ENCODE peak calls at places on chromosomes 1 and 21, in six cellular contexts. X is neural crest cell, D is lung, O is progenitor cell of endocrine pancreas, V is Caco-2, K is fibroblast of the aortic adventitia. E is an unnamed sample.

GRCh38 chr1:159598196-159598595 is 10.6 kb downstream of the APCS start:
- DNase-seq in X (no peak), D (no peak), O (no peak), V (peak; percentile 14), K (no peak), E (no peak)

GRCh38 chr1:44288883-44289282 is 66.2 kb downstream of the ERI3 start:
- DNase-seq in X (no peak), D (no peak), O (no peak), V (no peak), K (no peak), E (no peak)

GRCh38 chr1:225827076-225827475 is 17.2 kb downstream of the EPHX1 start:
- DNase-seq in X (no peak), D (no peak), O (no peak), V (no peak), K (no peak), E (no peak)

GRCh38 chr1:8077120-8077573 is 51.0 kb upstream of the ERRFI1 start:
- DNase-seq in X (no peak), D (peak; percentile 78), O (no peak), V (peak; percentile 45), K (peak; percentile 84), E (no peak)

GRCh38 chr1:53371121-53371666 is 43.3 kb upstream of the LRP8 start:
- DNase-seq in X (no peak), D (no peak), O (no peak), V (no peak), K (no peak), E (no peak)

GRCh38 chr1:117368116-117369108 is 1.2 kb downstream of the MAN1A2 start:
- DNase-seq in X (no peak), D (no peak), O (no peak), V (no peak), K (no peak), E (no peak)

GRCh38 chr1:12738934-12739333 is 7.1 kb upstream of the CFAP107 start:
- DNase-seq in X (no peak), D (no peak), O (no peak), V (no peak), K (no peak), E (no peak)

GRCh38 chr1:184785529-184785928 is 30.9 kb upstream of the EDEM3 start:
- DNase-seq in X (no peak), D (no peak), O (no peak), V (no peak), K (no peak), E (no peak)

GRCh38 chr21:26846036-26846931 is 1.1 kb upstream of the ADAMTS1 start:
- DNase-seq in X (peak; percentile 61), D (peak; percentile 71), O (peak; percentile 42), V (no peak), K (peak; percentile 85), E (no peak)

GRCh38 chr1:23667411-23667810 is 24.2 kb upstream of the RPL11 start:
- DNase-seq in X (no peak), D (no peak), O (no peak), V (peak; percentile 5), K (no peak), E (no peak)

GRCh38 chr1:41485605-41486004 is 1.1 kb upstream of the EDN2 start:
- DNase-seq in X (no peak), D (no peak), O (no peak), V (no peak), K (peak; percentile 49), E (no peak)

GRCh38 chr1:230067441-230067870 is 418 bp downstream of the GALNT2 start:
- DNase-seq in X (peak; percentile 28), D (peak; percentile 42), O (peak; percentile 39), V (no peak), K (peak; percentile 42), E (no peak)

GRCh38 chr1:162136760-162137537 is 67.5 kb downstream of the NOS1AP start:
- DNase-seq in X (no peak), D (no peak), O (no peak), V (peak; percentile 39), K (peak; percentile 72), E (no peak)

GRCh38 chr1:162284206-162284955 is 92.3 kb downstream of the SPATA46 start:
- DNase-seq in X (no peak), D (no peak), O (no peak), V (no peak), K (peak; percentile 48), E (no peak)

GRCh38 chr1:167221126-167221803 is 579 bp downstream of the POU2F1 start:
- DNase-seq in X (peak; percentile 49), D (peak; percentile 29), O (peak; percentile 46), V (peak; percentile 54), K (no peak), E (no peak)

GRCh38 chr1:44636711-44637589 is 37.3 kb downstream of the TMEM53 start:
- DNase-seq in X (no peak), D (no peak), O (no peak), V (no peak), K (no peak), E (peak; percentile 81)

GRCh38 chr1:165871311-165872067 is 44.1 kb downstream of the UCK2 start:
- DNase-seq in X (peak; percentile 18), D (peak; percentile 50), O (no peak), V (peak; percentile 32), K (no peak), E (no peak)

GRCh38 chr1:163082971-163083370 is 13.8 kb downstream of the RGS4 start:
- DNase-seq in X (no peak), D (no peak), O (no peak), V (no peak), K (no peak), E (no peak)

GRCh38 chr1:52691856-52692255 is 6.3 kb downstream of the COA7 start:
- DNase-seq in X (no peak), D (no peak), O (no peak), V (no peak), K (no peak), E (no peak)

GRCh38 chr1:157081717-157082116 is 17.9 kb downstream of the ETV3L start:
- DNase-seq in X (no peak), D (no peak), O (no peak), V (no peak), K (no peak), E (no peak)

GRCh38 chr1:113769599-113769970 is 10.3 kb upstream of the PHTF1 start:
- DNase-seq in X (no peak), D (no peak), O (no peak), V (no peak), K (no peak), E (no peak)

GRCh38 chr1:90716552-90717355 is at the start of gene BARHL2:
- DNase-seq in X (no peak), D (no peak), O (no peak), V (no peak), K (no peak), E (no peak)

GRCh38 chr1:17286646-17287045 is 21.4 kb upstream of the PADI4 start:
- DNase-seq in X (no peak), D (no peak), O (no peak), V (no peak), K (no peak), E (no peak)

DNA sequence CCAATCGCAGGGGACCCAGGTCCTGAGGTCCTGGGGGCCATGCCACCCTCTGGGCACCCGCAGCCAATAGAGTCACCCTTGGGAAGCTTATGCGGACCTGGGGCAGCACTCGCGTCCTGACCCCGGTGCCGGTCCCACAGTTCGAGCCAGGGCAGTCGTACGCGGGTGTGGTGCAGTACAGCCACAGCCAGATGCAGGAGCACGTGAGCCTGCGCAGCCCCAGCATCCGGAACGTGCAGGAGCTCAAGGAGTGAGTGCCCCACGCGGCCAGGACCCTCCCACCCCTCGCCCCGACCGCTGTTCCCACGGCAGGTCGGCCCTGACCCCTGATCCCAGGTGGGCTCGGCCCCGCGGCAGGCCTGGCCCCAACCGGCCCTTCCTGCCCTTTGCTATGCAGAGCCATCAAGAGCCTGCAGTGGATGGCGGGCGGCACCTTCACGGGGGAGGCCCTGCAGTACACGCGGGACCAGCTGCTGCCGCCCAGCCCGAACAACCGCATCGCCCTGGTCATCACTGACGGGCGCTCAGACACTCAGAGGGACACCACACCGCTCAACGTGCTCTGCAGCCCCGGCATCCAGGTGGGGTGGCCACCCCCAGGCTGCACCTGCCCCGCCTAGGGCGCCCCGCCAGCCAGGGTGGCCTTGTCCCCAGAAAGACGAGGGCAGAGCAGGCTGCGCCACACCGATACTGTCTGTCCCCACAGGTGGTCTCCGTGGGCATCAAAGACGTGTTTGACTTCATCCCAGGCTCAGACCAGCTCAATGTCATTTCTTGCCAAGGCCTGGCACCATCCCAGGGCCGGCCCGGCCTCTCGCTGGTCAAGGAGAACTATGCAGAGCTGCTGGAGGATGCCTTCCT is 20.5 kb downstream of the COL6A1 start:
- DNase-seq in X (no peak), D (peak; percentile 26), O (peak; percentile 8), V (no peak), K (no peak), E (no peak)
- TF ChIP-seq CTCF in X (no peak), D (no peak), O (no peak), V (no peak), K (no peak), E (no peak)

GRCh38 chr1:248681651-248682050 is 20.9 kb downstream of the OR14I1 start:
- DNase-seq in X (no peak), D (no peak), O (no peak), V (no peak), K (no peak), E (no peak)

GRCh38 chr1:248691567-248692155 is 10.9 kb downstream of the OR14I1 start:
- DNase-seq in X (no peak), D (no peak), O (no peak), V (no peak), K (no peak), E (no peak)

GRCh38 chr1:248688527-248689298 is 13.9 kb downstream of the OR14I1 start:
- DNase-seq in X (no peak), D (no peak), O (no peak), V (no peak), K (no peak), E (no peak)

GRCh38 chr1:248686815-248687214 is 15.8 kb downstream of the OR14I1 start:
- DNase-seq in X (no peak), D (no peak), O (no peak), V (peak; percentile 23), K (no peak), E (no peak)
- TF ChIP-seq CTCF in X (no peak), D (no peak), O (no peak), V (no peak), K (no peak), E (no peak)

DNA sequence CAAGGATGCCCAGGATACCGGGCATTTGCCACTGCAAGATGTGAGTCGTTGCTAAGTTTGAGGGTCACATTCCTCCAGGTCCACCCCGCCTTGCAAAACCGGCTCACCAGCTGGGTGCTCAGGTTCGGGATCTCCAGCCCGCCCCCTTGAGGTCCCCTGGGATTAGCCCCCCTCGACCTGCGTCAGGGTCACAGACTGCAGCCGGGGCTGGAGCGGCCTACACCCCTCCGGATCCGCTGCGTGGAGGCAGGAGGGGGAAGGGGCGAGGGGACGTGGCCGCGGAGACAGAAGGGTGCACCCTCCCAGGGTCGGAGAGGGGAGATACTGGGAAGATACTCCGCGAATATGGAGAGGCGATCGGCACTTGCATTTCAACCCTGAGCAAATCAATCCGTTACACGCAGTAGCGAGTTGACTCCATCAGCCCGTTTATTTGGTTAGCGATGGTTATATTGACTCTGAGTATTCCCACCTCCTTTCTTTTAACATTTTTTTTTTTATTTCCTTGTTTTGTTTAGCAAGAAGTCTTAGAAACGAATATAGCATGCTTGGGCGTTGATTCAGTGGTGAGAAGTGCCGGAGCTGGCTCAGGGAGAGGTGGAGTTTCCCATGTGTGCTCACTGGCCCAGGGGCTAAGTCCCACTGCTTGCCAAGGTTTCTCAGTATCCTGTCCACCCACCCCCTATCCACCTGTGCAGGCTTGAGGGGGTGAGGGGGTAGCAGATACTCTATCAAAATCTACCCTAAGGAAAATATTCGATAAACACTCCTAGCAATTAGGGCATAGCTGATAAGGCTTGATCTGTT is 983 bp downstream of the IFNAR2 start:
- DNase-seq in X (peak; percentile 29), D (peak; percentile 54), O (peak; percentile 43), V (peak; percentile 74), K (peak; percentile 62), E (no peak)
- TF ChIP-seq CTCF in X (peak; percentile 17), D (no peak), O (peak; percentile 42), V (no peak), K (no peak), E (no peak)

GRCh38 chr1:30673395-30673794 is 50.0 kb downstream of the MATN1 start:
- DNase-seq in X (no peak), D (no peak), O (no peak), V (no peak), K (no peak), E (no peak)
- TF ChIP-seq CTCF in X (no peak), D (no peak), O (no peak), V (no peak), K (no peak), E (no peak)